ENCODE peak calls at places on chromosomes 3 and 15, in four cellular contexts. One of them, this sample, is unnamed.
A peak's percentile ranks its signal among the peaks of the same experiment; 100 is the strongest.

GRCh38 chr3:124126446-124127017 is 134.6 kb upstream of the ROPN1 start:
- DNase-seq in K562: no peak
- DNase-seq in HepG2: no peak
- DNase-seq in GM12878: no peak
- DNase-seq in this sample: no peak

GRCh38 chr15:76974456-76975083 is 20.4 kb upstream of the PSTPIP1 start:
- DNase-seq in K562: no peak
- DNase-seq in HepG2: no peak
- DNase-seq in GM12878: no peak
- DNase-seq in this sample: no peak

GRCh38 chr15:42577514-42578031 is 2.2 kb downstream of the STARD9 start:
- DNase-seq in K562: no peak
- DNase-seq in HepG2: no peak
- DNase-seq in GM12878: no peak
- DNase-seq in this sample: no peak

GRCh38 chr3:185712337-185712736 is 112.5 kb downstream of the IGF2BP2 start:
- DNase-seq in K562: no peak
- DNase-seq in HepG2: no peak
- DNase-seq in GM12878: no peak
- DNase-seq in this sample: no peak

GRCh38 chr3:165185707-165186327 is 10.4 kb downstream of the SLITRK3 start:
- DNase-seq in K562: peak; percentile 51
- DNase-seq in HepG2: peak; percentile 55
- DNase-seq in GM12878: peak; percentile 0
- DNase-seq in this sample: peak; percentile 53

GRCh38 chr3:37163262-37164020 is 10.9 kb downstream of the LRRFIP2 start:
- DNase-seq in K562: no peak
- DNase-seq in HepG2: no peak
- DNase-seq in GM12878: no peak
- DNase-seq in this sample: peak; percentile 26

GRCh38 chr3:194283218-194284006 is 67.7 kb downstream of the CPN2 start:
- DNase-seq in K562: no peak
- DNase-seq in HepG2: no peak
- DNase-seq in GM12878: no peak
- DNase-seq in this sample: peak; percentile 2

GRCh38 chr15:33086500-33087141 is 107.9 kb downstream of the FMN1 start:
- DNase-seq in K562: peak; percentile 11
- DNase-seq in HepG2: peak; percentile 19
- DNase-seq in GM12878: peak; percentile 16
- DNase-seq in this sample: no peak

GRCh38 chr3:53103566-53104296 is 26.5 kb downstream of the RFT1 start:
- DNase-seq in K562: no peak
- DNase-seq in HepG2: no peak
- DNase-seq in GM12878: no peak
- DNase-seq in this sample: no peak
- TF ChIP-seq CBFB in K562: no peak
- TF ChIP-seq CBFB in HepG2: no peak
- TF ChIP-seq CBFB in GM12878: no peak
- TF ChIP-seq CBFB in this sample: no peak

GRCh38 chr3:49295489-49296058 is 18.5 kb upstream of the C3orf62 start:
- DNase-seq in K562: peak; percentile 29
- DNase-seq in HepG2: peak; percentile 35
- DNase-seq in GM12878: no peak
- DNase-seq in this sample: peak; percentile 18
- TF ChIP-seq CBFB in K562: no peak
- TF ChIP-seq CBFB in HepG2: no peak
- TF ChIP-seq CBFB in GM12878: no peak
- TF ChIP-seq CBFB in this sample: no peak

GRCh38 chr3:14037211-14037610 is 87.5 kb downstream of the CHCHD4 start:
- DNase-seq in K562: no peak
- DNase-seq in HepG2: no peak
- DNase-seq in GM12878: no peak
- DNase-seq in this sample: no peak

GRCh38 chr3:14033023-14033422 is 91.6 kb downstream of the CHCHD4 start:
- DNase-seq in K562: no peak
- DNase-seq in HepG2: no peak
- DNase-seq in GM12878: no peak
- DNase-seq in this sample: no peak

GRCh38 chr3:14031271-14031670 is 93.4 kb downstream of the CHCHD4 start:
- DNase-seq in K562: no peak
- DNase-seq in HepG2: no peak
- DNase-seq in GM12878: no peak
- DNase-seq in this sample: no peak
- TF ChIP-seq CBFB in K562: no peak
- TF ChIP-seq CBFB in HepG2: no peak
- TF ChIP-seq CBFB in GM12878: no peak
- TF ChIP-seq CBFB in this sample: no peak

GRCh38 chr3:70982274-70982673 is 601.3 kb downstream of the FOXP1 start:
- DNase-seq in K562: no peak
- DNase-seq in HepG2: no peak
- DNase-seq in GM12878: no peak
- DNase-seq in this sample: no peak
- TF ChIP-seq CBFB in K562: no peak
- TF ChIP-seq CBFB in HepG2: no peak
- TF ChIP-seq CBFB in GM12878: no peak
- TF ChIP-seq CBFB in this sample: no peak